ENCODE peak calls at places on chromosomes 16 and 17, in six cellular contexts. P is stomach, W is A549, R is fibroblast of lung, H is cardiac muscle cell, U is aorta. K is an unnamed sample.

GRCh38 chr16:69927056-69927757 is 23.9 kb upstream of the CLEC18A start:
- DNase-seq in P (no peak), W (no peak), R (peak), H (peak), U (peak), K (no peak)

GRCh38 chr17:82937411-82938371 is 97.9 kb upstream of the ZNF750 start:
- DNase-seq in P (peak), W (no peak), R (no peak), H (no peak), U (peak), K (no peak)

GRCh38 chr17:67046398-67046797 is 2.0 kb downstream of the CACNG1 start:
- DNase-seq in P (no peak), W (no peak), R (no peak), H (no peak), U (no peak), K (no peak)

GRCh38 chr17:28130455-28130854 is 88.0 kb downstream of the NLK start:
- DNase-seq in P (no peak), W (no peak), R (no peak), H (no peak), U (no peak), K (no peak)

GRCh38 chr17:18025596-18026407 is 13.2 kb downstream of the ATPAF2 start:
- DNase-seq in P (no peak), W (no peak), R (peak), H (peak), U (no peak), K (no peak)

GRCh38 chr16:75789237-75789636 is 62.9 kb upstream of the CPHXL start:
- DNase-seq in P (no peak), W (peak), R (peak), H (peak), U (no peak), K (no peak)

GRCh38 chr17:41618341-41619161 is 5.8 kb downstream of the KRT17 start:
- DNase-seq in P (no peak), W (no peak), R (no peak), H (no peak), U (peak), K (no peak)

GRCh38 chr17:2924211-2924610 is 128.0 kb downstream of the RAP1GAP2 start:
- DNase-seq in P (no peak), W (no peak), R (peak), H (peak), U (no peak), K (no peak)

GRCh38 chr17:40095944-40096791 is 4.2 kb downstream of the NR1D1 start:
- DNase-seq in P (peak), W (no peak), R (no peak), H (no peak), U (peak), K (peak)

GRCh38 chr17:72362466-72363335 is 241.9 kb downstream of the SOX9 start:
- DNase-seq in P (no peak), W (peak), R (peak), H (peak), U (no peak), K (no peak)

GRCh38 chr16:66266436-66267286 is 99.8 kb upstream of the CDH5 start:
- DNase-seq in P (no peak), W (no peak), R (peak), H (peak), U (peak), K (no peak)

GRCh38 chr17:82611140-82612058 is 36.8 kb downstream of the WDR45B start:
- DNase-seq in P (no peak), W (no peak), R (peak), H (peak), U (no peak), K (no peak)

GRCh38 chr17:82960419-82961271 is 118.8 kb upstream of the METRNL start:
- DNase-seq in P (peak), W (no peak), R (no peak), H (no peak), U (no peak), K (no peak)

GRCh38 chr16:89044394-89045180 is 49.1 kb upstream of the ACSF3 start:
- DNase-seq in P (no peak), W (no peak), R (no peak), H (no peak), U (peak), K (no peak)

GRCh38 chr17:3005696-3006095 is 57.7 kb downstream of the OR1D5 start:
- DNase-seq in P (no peak), W (no peak), R (no peak), H (no peak), U (peak), K (no peak)

GRCh38 chr17:81173354-81173753 is 7.3 kb upstream of the AATK start:
- DNase-seq in P (no peak), W (no peak), R (no peak), H (no peak), U (no peak), K (no peak)

GRCh38 chr17:80264048-80264792 is 3.6 kb downstream of the RNF213 start:
- DNase-seq in P (peak), W (no peak), R (no peak), H (no peak), U (no peak), K (peak)

GRCh38 chr17:83152745-83153611 is 73.6 kb downstream of the METRNL start:
- DNase-seq in P (no peak), W (no peak), R (no peak), H (no peak), U (peak), K (no peak)

GRCh38 chr17:74380086-74380958 is 13.0 kb downstream of the GPR142 start:
- DNase-seq in P (peak), W (peak), R (no peak), H (peak), U (no peak), K (no peak)

GRCh38 chr16:10836174-10836853 is 17.7 kb upstream of the TVP23A start:
- DNase-seq in P (no peak), W (no peak), R (no peak), H (no peak), U (no peak), K (no peak)

GRCh38 chr17:82492647-82493516 is 26.6 kb upstream of the FOXK2 start:
- DNase-seq in P (no peak), W (no peak), R (peak), H (peak), U (no peak), K (no peak)

GRCh38 chr17:32722733-32723132 is 154.2 kb downstream of the MYO1D start:
- DNase-seq in P (no peak), W (no peak), R (peak), H (peak), U (no peak), K (no peak)

GRCh38 chr16:47726031-47726675 is 265.0 kb downstream of the PHKB start:
- DNase-seq in P (no peak), W (no peak), R (no peak), H (peak), U (no peak), K (no peak)

GRCh38 chr17:43952351-43952723 is 1.4 kb downstream of the PYY start:
- DNase-seq in P (no peak), W (no peak), R (peak), H (peak), U (no peak), K (no peak)

GRCh38 chr17:81928497-81929252 is 1.1 kb upstream of the MAFG start:
- DNase-seq in P (no peak), W (no peak), R (no peak), H (no peak), U (peak), K (no peak)

GRCh38 chr16:75566040-75566888 is at the start of gene GABARAPL2:
- DNase-seq in P (peak), W (peak), R (peak), H (peak), U (peak), K (peak)

GRCh38 chr17:64256913-64257807 is 5.9 kb downstream of the TEX2 start:
- DNase-seq in P (no peak), W (no peak), R (peak), H (peak), U (no peak), K (no peak)

GRCh38 chr16:46830417-46830901 is 521 bp downstream of the C16orf87 start:
- DNase-seq in P (peak), W (peak), R (peak), H (peak), U (peak), K (peak)

GRCh38 chr17:16991349-16992009 is 19.6 kb upstream of the TNFRSF13B start:
- DNase-seq in P (peak), W (peak), R (peak), H (peak), U (peak), K (peak)

GRCh38 chr16:23532448-23532847 is 22.2 kb upstream of the GGA2 start:
- DNase-seq in P (no peak), W (no peak), R (no peak), H (no peak), U (no peak), K (no peak)

GRCh38 chr17:47875011-47875471 is 21.0 kb upstream of the SP2 start:
- DNase-seq in P (no peak), W (no peak), R (no peak), H (no peak), U (no peak), K (no peak)

GRCh38 chr17:67011527-67012175 is 32.7 kb upstream of the CACNG1 start:
- DNase-seq in P (no peak), W (no peak), R (no peak), H (no peak), U (no peak), K (no peak)

GRCh38 chr16:66899945-66900688 is 18.6 kb downstream of the CDH16 start:
- DNase-seq in P (peak), W (peak), R (peak), H (peak), U (peak), K (no peak)

GRCh38 chr16:53091508-53092211 is 36.9 kb downstream of the CHD9 start:
- DNase-seq in P (peak), W (no peak), R (peak), H (peak), U (peak), K (no peak)

DNA sequence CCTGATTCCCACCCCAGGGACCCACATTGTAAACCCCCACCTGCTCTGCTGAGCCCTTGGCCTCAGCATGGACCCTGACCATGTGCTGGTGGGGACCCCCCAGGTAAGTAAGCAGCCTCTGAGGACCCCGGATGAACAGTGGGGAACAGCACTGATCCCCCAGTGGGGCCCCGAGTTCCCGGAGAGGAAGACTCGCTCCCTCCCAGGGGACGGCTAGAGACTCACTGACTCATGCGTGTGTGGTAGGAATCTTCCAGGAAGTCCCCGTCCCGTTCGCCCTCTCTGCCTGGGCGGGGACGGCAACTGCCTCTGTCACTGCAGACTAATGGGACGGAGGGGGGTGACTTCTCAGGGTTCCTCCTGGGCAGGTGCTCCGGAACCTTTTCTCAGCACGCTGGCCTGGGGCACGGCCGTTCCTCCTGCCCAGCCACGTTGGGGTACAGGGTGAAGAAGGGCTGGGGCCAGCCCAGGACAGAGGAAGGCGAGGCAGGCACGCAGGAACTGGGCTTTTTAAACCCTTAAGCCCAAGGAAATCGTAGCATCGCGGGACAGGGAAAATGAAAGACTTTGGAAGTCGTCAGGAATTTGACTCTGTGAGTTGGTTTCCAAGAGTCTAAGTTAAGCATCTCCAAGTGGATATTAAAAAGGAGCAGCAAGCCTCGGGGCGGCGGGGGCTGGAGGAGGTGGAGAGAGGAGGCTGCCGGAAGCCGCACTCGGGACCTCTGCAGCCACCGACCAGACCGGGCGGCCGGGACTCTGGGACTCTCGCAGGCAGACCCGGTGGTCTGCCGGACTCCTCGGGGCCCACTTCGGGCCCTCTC is 178.7 kb downstream of the SEC14L1 start:
- DNase-seq in P (peak), W (peak), R (peak), H (peak), U (peak), K (no peak)
- H3K4me3 ChIP-seq in P (peak), W (peak), R (peak), H (no peak), U (peak), K (no peak)

GRCh38 chr17:42855048-42855596 is 4.1 kb downstream of the AOC3 start:
- DNase-seq in P (no peak), W (no peak), R (no peak), H (no peak), U (no peak), K (no peak)
- H3K27ac ChIP-seq in P (no peak), W (no peak), R (no peak), H (no peak), U (no peak), K (no peak)

GRCh38 chr17:9054146-9054545 is 32.8 kb downstream of the NTN1 start:
- DNase-seq in P (no peak), W (no peak), R (no peak), H (no peak), U (no peak), K (no peak)
- H3K4me3 ChIP-seq in P (no peak), W (no peak), R (no peak), H (no peak), U (no peak), K (no peak)

GRCh38 chr16:87806246-87806607 is 40.4 kb upstream of the KLHDC4 start:
- DNase-seq in P (peak), W (no peak), R (peak), H (no peak), U (no peak), K (no peak)

GRCh38 chr16:87808108-87808507 is 42.3 kb upstream of the KLHDC4 start:
- DNase-seq in P (no peak), W (no peak), R (no peak), H (no peak), U (no peak), K (no peak)

GRCh38 chr16:87809150-87809902 is 43.5 kb upstream of the KLHDC4 start:
- DNase-seq in P (no peak), W (no peak), R (peak), H (peak), U (no peak), K (peak)

GRCh38 chr16:87803385-87803784 is 37.6 kb upstream of the KLHDC4 start:
- DNase-seq in P (no peak), W (no peak), R (no peak), H (no peak), U (no peak), K (no peak)

DNA sequence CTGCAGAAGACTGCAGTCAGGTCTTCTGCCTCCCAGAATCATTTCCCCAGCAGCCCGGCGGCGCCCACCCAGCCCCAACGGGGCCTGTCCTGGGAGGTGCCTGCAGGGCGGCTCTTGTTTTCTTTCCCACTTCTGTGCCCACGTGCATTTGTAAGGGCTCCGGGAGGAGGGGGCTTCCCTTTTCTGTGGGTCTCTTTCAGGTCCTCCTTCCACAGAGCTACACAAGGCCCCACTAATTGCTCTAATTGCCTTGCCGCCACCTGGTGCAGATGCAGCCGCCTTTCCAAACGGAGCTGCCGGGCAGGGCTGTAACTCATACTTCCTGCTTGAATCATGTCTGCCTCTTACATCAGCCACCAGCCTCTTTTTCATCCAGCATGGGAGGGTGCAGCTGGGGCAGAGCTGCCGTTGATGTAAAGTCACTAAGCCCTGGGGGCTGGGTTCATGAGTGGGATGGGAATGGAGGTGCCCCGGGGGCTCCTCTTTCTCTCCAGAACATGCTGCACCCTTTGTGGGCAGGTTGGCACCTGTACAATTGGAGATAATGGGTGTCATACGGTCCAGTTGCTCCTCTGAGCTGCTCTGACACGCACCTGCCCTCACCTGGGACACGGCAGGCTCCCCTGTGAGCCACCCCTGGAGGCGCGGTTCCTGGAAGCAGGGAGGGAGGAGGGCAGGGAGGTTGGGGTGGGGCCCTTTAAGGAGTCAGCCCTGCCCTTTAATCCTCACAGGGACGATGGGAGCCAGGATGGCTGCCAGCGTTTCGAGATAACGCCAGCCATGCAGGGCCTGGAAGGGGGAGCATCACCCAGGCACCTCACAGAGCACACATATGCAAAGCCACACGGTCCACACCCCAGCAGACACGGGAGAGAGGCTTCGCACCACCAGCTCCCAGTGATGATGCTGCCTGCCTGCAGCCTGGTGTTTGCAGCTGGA is 41.1 kb upstream of the KLHDC4 start:
- DNase-seq in P (peak), W (peak), R (peak), H (peak), U (peak), K (no peak)
- H3K27ac ChIP-seq in P (peak), W (peak), R (peak), H (no peak), U (no peak), K (no peak)

GRCh38 chr16:58499092-58499511 is 841 bp upstream of the NDRG4 start:
- DNase-seq in P (no peak), W (no peak), R (no peak), H (no peak), U (no peak), K (no peak)

GRCh38 chr16:58501242-58502131 is 1.5 kb downstream of the NDRG4 start:
- DNase-seq in P (peak), W (no peak), R (peak), H (no peak), U (no peak), K (peak)

GRCh38 chr16:58499615-58500328 is at the start of gene NDRG4:
- DNase-seq in P (peak), W (peak), R (peak), H (peak), U (peak), K (peak)

GRCh38 chr16:58502217-58502921 is 2.4 kb downstream of the NDRG4 start:
- DNase-seq in P (no peak), W (no peak), R (no peak), H (no peak), U (no peak), K (no peak)

DNA sequence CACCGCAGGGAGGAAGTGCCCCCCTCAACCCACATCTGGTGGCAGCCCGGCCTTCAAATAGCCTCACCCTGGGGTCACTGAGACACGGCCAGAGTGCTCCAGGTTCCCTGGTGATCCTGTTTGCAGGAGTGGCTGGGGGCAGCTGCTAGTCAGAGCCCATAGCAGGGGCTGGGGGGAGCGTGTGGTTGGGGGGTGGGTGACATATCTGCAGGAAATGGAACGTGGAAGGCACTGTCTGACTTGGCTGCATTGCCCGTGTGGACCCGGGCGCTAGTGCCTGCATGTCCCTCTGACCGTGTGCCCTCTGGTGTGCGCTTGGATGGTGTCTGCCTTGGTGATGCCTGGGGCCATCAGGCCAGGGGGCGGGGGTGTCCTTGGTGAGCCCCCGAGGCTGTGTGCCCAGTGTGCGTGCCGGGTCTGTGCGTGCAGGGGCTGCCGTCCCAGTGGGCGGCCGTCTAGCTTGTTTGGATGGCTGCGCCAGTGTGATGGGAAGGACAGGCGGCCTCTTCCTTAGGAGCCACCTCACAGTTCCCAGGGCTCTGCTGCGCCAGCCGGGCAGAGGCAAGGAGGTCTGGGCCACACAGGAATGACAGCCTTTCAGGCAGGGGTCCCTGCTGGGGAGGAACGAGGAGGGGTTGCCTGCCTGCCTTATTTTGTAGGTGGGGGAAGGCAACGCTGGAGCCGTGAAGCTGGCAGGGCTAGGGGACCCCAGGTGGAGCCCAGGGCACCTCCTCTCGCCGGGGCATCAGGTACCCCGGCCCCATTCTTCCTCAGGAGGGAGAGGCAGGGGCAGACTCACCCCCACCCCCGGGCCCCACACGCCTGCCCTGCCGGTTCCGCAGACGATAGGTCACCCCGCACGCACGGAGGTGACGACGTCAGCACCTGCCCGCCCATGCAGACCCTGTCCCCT is 642 bp downstream of the NDRG4 start:
- DNase-seq in P (no peak), W (no peak), R (no peak), H (no peak), U (no peak), K (no peak)
- H3K4me3 ChIP-seq in P (peak), W (peak), R (peak), H (peak), U (no peak), K (no peak)

GRCh38 chr16:12082207-12082606 is 105.7 kb downstream of the SNX29 start:
- DNase-seq in P (no peak), W (no peak), R (no peak), H (no peak), U (peak), K (peak)

GRCh38 chr16:12079411-12079965 is 103.0 kb downstream of the SNX29 start:
- DNase-seq in P (no peak), W (no peak), R (no peak), H (no peak), U (no peak), K (no peak)

GRCh38 chr16:12078405-12079245 is 102.1 kb downstream of the SNX29 start:
- DNase-seq in P (no peak), W (no peak), R (no peak), H (no peak), U (peak), K (peak)

GRCh38 chr16:12083625-12084024 is 107.1 kb downstream of the SNX29 start:
- DNase-seq in P (no peak), W (no peak), R (no peak), H (no peak), U (peak), K (no peak)

DNA sequence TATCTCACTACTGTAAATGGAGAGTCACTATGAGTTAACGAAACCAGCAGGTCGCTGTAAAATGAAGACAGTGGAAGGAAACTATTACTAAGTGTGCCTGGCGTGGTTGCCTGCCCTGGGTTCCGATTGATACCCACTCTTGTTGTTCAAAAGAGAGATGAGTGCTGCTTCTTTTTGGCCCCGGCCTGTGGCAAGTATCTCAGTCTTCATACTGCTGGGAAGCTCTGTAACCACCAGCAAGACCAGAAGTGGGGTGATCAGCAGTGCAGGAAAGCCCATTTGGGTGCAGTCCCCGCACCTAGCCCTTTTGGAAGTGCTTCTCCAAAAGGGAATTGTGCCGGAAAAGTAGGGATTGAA is 104.5 kb downstream of the SNX29 start:
- DNase-seq in P (no peak), W (no peak), R (no peak), H (no peak), U (no peak), K (no peak)
- H3K27ac ChIP-seq in P (no peak), W (no peak), R (no peak), H (no peak), U (no peak), K (peak)

K was measured in CD4-positive, CD25-positive, alpha-beta regulatory T cell.